ENCODE peak calls at places on chromosomes 11 and 22, in seven cellular contexts. F, S, M, C, X, B and D are unnamed samples.
A peak's percentile ranks its signal among the peaks of the same experiment; 100 is the strongest.

GRCh38 chr22:17565986-17566687 is 2.8 kb downstream of the SLC25A18 start:
- DNase-seq in X (no peak), B (no peak), S (no peak), F (no peak), M (no peak), C (no peak), D (no peak)

GRCh38 chr11:118931576-118931975 is 5.8 kb upstream of the BCL9L start:
- DNase-seq in F (no peak), M (no peak), C (peak; percentile 32), X (no peak), B (no peak), S (no peak), D (no peak)

GRCh38 chr11:45158210-45158644 is 11.8 kb downstream of the PRDM11 start:
- DNase-seq in M (peak; percentile 59), X (no peak), F (no peak), C (no peak), S (peak; percentile 68), B (no peak), D (peak; percentile 67)

GRCh38 chr11:2101171-2101675 is 38.0 kb downstream of the IGF2 start:
- DNase-seq in M (peak; percentile 32), S (no peak), X (no peak), C (no peak), B (no peak), F (no peak), D (no peak)

GRCh38 chr11:73240190-73240781 is 22.2 kb downstream of the P2RY2 start:
- DNase-seq in B (peak; percentile 83), C (no peak), X (no peak), M (no peak), S (peak; percentile 86), F (no peak), D (peak; percentile 97)

GRCh38 chr11:128469220-128469619 is 118.1 kb downstream of the ETS1 start:
- DNase-seq in F (no peak), X (no peak), B (no peak), M (no peak), C (no peak), S (no peak), D (no peak)

GRCh38 chr11:7577883-7578242 is 64.1 kb downstream of the PPFIBP2 start:
- DNase-seq in F (no peak), M (no peak), S (no peak), C (peak; percentile 64), X (no peak), B (no peak), D (no peak)

GRCh38 chr11:122144752-122145151 is 28.7 kb upstream of the BLID start:
- DNase-seq in F (no peak), S (no peak), M (no peak), X (no peak), B (no peak), C (no peak), D (no peak)

GRCh38 chr11:120501976-120502755 is 9.4 kb upstream of the GRIK4 start:
- DNase-seq in C (no peak), M (no peak), F (no peak), X (no peak), B (no peak), S (no peak), D (no peak)

GRCh38 chr11:120499088-120499487 is 12.5 kb upstream of the GRIK4 start:
- DNase-seq in F (no peak), S (no peak), X (no peak), M (no peak), B (no peak), C (no peak), D (no peak)

GRCh38 chr11:120499859-120500258 is 11.7 kb upstream of the GRIK4 start:
- DNase-seq in C (no peak), S (no peak), X (no peak), F (no peak), B (no peak), M (no peak), D (no peak)

GRCh38 chr11:120501440-120501839 is 10.1 kb upstream of the GRIK4 start:
- DNase-seq in F (no peak), M (no peak), S (no peak), C (no peak), B (no peak), X (no peak), D (no peak)

DNA sequence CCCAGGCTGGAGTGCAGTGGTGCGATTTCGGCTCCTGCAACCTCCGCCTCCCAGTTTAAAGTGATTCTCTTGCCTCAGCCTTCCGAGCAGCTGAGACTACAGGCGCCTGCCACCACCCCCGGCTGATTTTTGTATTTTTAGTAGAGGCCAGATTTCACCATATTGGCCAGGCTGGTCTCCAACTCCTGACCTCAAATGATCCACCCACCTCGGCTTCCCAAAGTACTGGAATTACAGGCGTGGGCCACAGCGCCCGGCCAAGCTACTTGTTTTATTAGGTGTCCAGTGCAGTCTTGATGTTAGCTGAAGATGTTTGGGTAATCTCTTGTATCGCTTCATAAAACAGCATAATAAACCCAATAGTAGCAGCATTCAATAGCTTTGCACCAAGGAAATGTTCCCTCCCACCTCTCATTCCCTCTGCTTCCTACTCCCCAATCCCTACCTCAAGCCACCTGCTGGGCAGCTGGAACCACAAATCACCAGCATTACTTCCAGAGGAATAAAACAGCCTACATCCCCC is 11.1 kb upstream of the GRIK4 start:
- DNase-seq in B (no peak), X (no peak), S (no peak), F (no peak), M (no peak), C (no peak), D (peak; percentile 32)
- H3K4me1 ChIP-seq in B (peaks cover 6% of the 10 kb centered on the region), X (no peaks in the 10 kb centered on the region), S (no peaks in the 10 kb centered on the region), F (no peaks in the 10 kb centered on the region), M (no peaks in the 10 kb centered on the region), C (no peaks in the 10 kb centered on the region), D (peaks cover 6% of the 10 kb centered on the region)

DNA sequence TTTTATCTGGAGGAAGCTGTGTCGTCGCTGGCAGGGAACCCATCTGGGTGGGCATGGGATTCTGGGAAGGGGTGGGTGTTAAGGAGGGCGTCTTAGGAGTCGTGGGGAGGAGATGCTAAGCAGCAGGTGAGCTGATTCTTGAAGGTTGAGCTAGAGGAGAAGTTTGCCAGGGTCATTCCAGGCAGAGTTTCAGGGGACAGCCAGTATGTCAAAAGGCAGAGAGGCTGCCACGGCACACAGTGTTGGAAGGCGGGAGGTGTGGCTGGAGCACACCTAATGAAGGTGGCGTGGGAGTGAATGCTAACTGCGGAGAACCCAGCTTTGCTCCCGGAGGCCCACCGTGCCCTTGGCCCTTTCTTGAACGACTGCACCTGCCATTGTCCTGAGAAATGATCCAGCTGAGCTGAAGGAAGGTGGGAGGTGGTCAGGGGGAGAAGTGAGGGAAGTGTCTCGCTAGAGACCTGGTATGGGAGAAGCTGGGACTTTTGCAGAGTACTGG is 1.3 kb downstream of the FAM118A start:
- DNase-seq in F (no peak), B (no peak), X (no peak), S (no peak), C (no peak), M (no peak), D (no peak)
- H3K27ac ChIP-seq in F (no peak overlapping the region), B (peak overlapping the region; percentile 88), X (peak overlapping the region; percentile 82), S (peak overlapping the region; percentile 90), C (no peak overlapping the region), M (peak overlapping the region; percentile 77), D (peak overlapping the region; percentile 83)

DNA sequence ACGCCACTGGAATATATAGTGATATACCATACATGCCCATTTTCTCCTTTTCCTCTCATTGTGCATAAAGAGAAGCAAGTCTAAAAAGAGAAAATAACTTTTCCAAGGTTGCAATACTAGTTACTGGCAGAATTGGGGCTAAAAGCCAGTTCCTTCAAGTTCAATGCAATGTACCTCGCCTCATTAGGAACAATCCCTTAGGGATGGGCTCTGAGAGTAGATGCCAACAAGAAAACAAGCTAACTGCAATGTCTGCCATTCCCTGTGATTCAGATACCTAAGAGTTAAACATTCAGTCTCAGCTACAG is 114.3 kb downstream of the RBFOX2 start:
- DNase-seq in C (no peak), F (no peak), X (no peak), M (no peak), B (no peak), S (no peak), D (no peak)
- H3K4me1 ChIP-seq in C (peaks cover 58% of the 10 kb centered on the region), F (peaks cover 40% of the 10 kb centered on the region), X (no peaks in the 10 kb centered on the region), M (peaks cover 50% of the 10 kb centered on the region), B (peaks cover 100% of the 10 kb centered on the region), S (no peaks in the 10 kb centered on the region), D (peaks cover 12% of the 10 kb centered on the region)

DNA sequence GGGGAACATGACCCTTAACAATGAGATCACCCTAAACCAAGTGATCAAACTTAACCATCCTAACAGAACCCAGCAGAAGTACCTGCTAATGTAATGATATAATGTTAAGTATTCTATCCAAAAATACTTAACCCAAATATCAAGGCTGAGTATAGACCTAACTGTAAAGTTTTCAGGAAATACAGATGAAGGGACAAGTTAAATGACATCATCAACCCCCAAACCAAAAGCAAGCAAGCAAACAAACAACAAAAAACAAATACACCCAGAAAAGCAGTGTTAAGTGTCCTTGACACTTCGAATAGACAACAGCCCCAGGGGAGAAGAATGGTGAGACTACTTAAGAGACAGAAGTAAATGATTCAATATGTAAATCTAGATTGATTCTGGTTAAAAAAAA is 2.7 kb downstream of the CSTF3 start:
- DNase-seq in B (no peak), M (no peak), X (no peak), F (no peak), C (no peak), S (no peak), D (no peak)
- H3K27ac ChIP-seq in B (no peak overlapping the region), M (no peak overlapping the region), X (no peak overlapping the region), F (no peak overlapping the region), C (peak overlapping the region; percentile 0), S (no peak overlapping the region), D (no peak overlapping the region)

GRCh38 chr11:71483689-71484088 is 30.7 kb downstream of the NADSYN1 start:
- DNase-seq in X (no peak), M (no peak), B (no peak), F (no peak), S (peak; percentile 17), C (no peak), D (no peak)

GRCh38 chr11:71484248-71485062 is 31.5 kb downstream of the NADSYN1 start:
- DNase-seq in M (no peak), S (peak; percentile 49), C (no peak), X (no peak), B (no peak), F (no peak), D (no peak)

GRCh38 chr11:71482216-71482615 is 29.2 kb downstream of the NADSYN1 start:
- DNase-seq in M (no peak), C (no peak), B (no peak), F (no peak), X (no peak), S (no peak), D (no peak)

GRCh38 chr11:71481101-71481960 is 28.3 kb downstream of the NADSYN1 start:
- DNase-seq in X (no peak), M (no peak), C (peak; percentile 88), F (no peak), S (no peak), B (no peak), D (no peak)

GRCh38 chr11:71482746-71483364 is 29.9 kb downstream of the NADSYN1 start:
- DNase-seq in C (no peak), F (no peak), X (no peak), B (no peak), S (no peak), M (no peak), D (peak; percentile 14)
- H3K4me1 ChIP-seq in C (peaks cover 27% of the 10 kb centered on the region), F (no peaks in the 10 kb centered on the region), X (no peaks in the 10 kb centered on the region), B (peaks cover 2% of the 10 kb centered on the region), S (no peaks in the 10 kb centered on the region), M (no peaks in the 10 kb centered on the region), D (no peaks in the 10 kb centered on the region)